ENCODE peak calls at places on chromosomes 11 and 22, in six cellular contexts. One of them, this sample, is unnamed.

GRCh38 chr11:84922836-84923235 is 704.3 kb downstream of the DLG2 start:
- DNase-seq in foreskin fibroblast: no peak
- DNase-seq in suprapubic skin: no peak
- DNase-seq in SK-N-SH: no peak
- DNase-seq in HFF-Myc: no peak
- DNase-seq in lower leg skin: no peak
- DNase-seq in this sample: no peak

GRCh38 chr11:85685820-85686459 is at the start of gene CCDC89:
- DNase-seq in lower leg skin: peak; percentile 82
- DNase-seq in suprapubic skin: peak; percentile 86
- DNase-seq in HFF-Myc: peak; percentile 74
- DNase-seq in foreskin fibroblast: peak; percentile 91
- DNase-seq in SK-N-SH: peak; percentile 79
- DNase-seq in this sample: no peak

GRCh38 chr22:45263790-45264269 is 20.9 kb upstream of the UPK3A start:
- DNase-seq in lower leg skin: peak; percentile 74
- DNase-seq in foreskin fibroblast: peak; percentile 91
- DNase-seq in HFF-Myc: peak; percentile 63
- DNase-seq in SK-N-SH: peak; percentile 94
- DNase-seq in suprapubic skin: no peak
- DNase-seq in this sample: no peak

GRCh38 chr11:83191491-83191890 is 2.0 kb upstream of the ANKRD42 start:
- DNase-seq in foreskin fibroblast: no peak
- DNase-seq in SK-N-SH: no peak
- DNase-seq in HFF-Myc: no peak
- DNase-seq in lower leg skin: no peak
- DNase-seq in suprapubic skin: no peak
- DNase-seq in this sample: no peak

GRCh38 chr22:23183107-23183698 is 2.9 kb downstream of the BCR start:
- DNase-seq in HFF-Myc: no peak
- DNase-seq in lower leg skin: no peak
- DNase-seq in SK-N-SH: peak; percentile 80
- DNase-seq in foreskin fibroblast: peak; percentile 72
- DNase-seq in suprapubic skin: no peak
- DNase-seq in this sample: no peak

GRCh38 chr11:24779791-24780190 is 282.9 kb downstream of the LUZP2 start:
- DNase-seq in suprapubic skin: no peak
- DNase-seq in lower leg skin: no peak
- DNase-seq in SK-N-SH: peak; percentile 2
- DNase-seq in foreskin fibroblast: no peak
- DNase-seq in HFF-Myc: no peak
- DNase-seq in this sample: no peak

GRCh38 chr11:36455658-36456111 is 54.4 kb downstream of the TRAF6 start:
- DNase-seq in lower leg skin: peak; percentile 60
- DNase-seq in suprapubic skin: peak; percentile 85
- DNase-seq in SK-N-SH: peak; percentile 35
- DNase-seq in foreskin fibroblast: peak; percentile 96
- DNase-seq in HFF-Myc: peak; percentile 88
- DNase-seq in this sample: no peak

GRCh38 chr11:36500315-36500721 is 9.8 kb downstream of the TRAF6 start:
- DNase-seq in SK-N-SH: no peak
- DNase-seq in suprapubic skin: no peak
- DNase-seq in lower leg skin: no peak
- DNase-seq in foreskin fibroblast: peak; percentile 94
- DNase-seq in HFF-Myc: peak; percentile 86
- DNase-seq in this sample: no peak

GRCh38 chr11:119375629-119376196 is 5.8 kb downstream of the USP2 start:
- DNase-seq in lower leg skin: peak; percentile 19
- DNase-seq in foreskin fibroblast: peak; percentile 83
- DNase-seq in HFF-Myc: no peak
- DNase-seq in suprapubic skin: peak; percentile 69
- DNase-seq in SK-N-SH: peak; percentile 45
- DNase-seq in this sample: no peak

GRCh38 chr11:66891849-66892660 is 35.2 kb downstream of the LRFN4 start:
- DNase-seq in SK-N-SH: no peak
- DNase-seq in lower leg skin: peak; percentile 38
- DNase-seq in foreskin fibroblast: peak; percentile 97
- DNase-seq in suprapubic skin: no peak
- DNase-seq in HFF-Myc: peak; percentile 93
- DNase-seq in this sample: no peak

GRCh38 chr11:115170133-115170815 is 333.9 kb downstream of the CADM1 start:
- DNase-seq in lower leg skin: no peak
- DNase-seq in SK-N-SH: peak; percentile 47
- DNase-seq in foreskin fibroblast: peak; percentile 54
- DNase-seq in HFF-Myc: no peak
- DNase-seq in suprapubic skin: no peak
- DNase-seq in this sample: no peak

GRCh38 chr11:334264-335033 is 13.8 kb upstream of the IFITM3 start:
- DNase-seq in lower leg skin: no peak
- DNase-seq in suprapubic skin: no peak
- DNase-seq in SK-N-SH: no peak
- DNase-seq in foreskin fibroblast: no peak
- DNase-seq in HFF-Myc: no peak
- DNase-seq in this sample: no peak

DNA sequence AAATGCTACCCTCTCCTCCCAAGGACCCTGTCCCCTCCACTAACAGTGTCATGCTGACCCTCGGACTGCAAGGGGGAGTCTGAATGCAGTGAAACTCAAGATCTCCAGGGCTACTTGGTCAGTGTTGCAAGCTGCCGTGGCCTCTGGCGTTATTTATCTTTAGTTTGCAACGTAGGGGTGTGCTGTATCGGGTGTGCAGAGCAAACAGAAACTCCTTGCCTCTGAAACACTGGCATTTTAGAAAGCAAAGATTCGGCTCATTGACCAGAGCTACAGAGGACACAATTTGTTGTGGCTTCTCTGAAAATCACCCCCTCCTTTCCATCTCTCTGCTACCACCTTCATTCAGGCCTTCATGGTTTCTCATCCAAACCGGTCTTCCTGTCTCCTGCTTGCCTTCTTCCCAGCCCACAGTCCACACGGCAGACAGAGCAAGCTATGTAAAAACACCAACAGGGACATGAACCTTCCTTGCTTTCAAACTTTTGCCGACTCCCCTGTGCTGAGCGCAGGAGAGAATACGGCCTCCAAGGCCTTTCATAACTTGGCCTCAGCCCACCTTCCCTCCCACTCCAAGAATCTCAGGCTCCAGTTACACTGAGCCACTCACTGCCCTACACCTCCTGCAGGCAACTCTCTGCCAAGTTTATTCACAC is 14.9 kb downstream of the FZD4 start:
- DNase-seq in HFF-Myc: no peak
- DNase-seq in lower leg skin: no peak
- DNase-seq in foreskin fibroblast: peak; percentile 70
- DNase-seq in suprapubic skin: no peak
- DNase-seq in SK-N-SH: no peak
- DNase-seq in this sample: no peak
- H3K4me3 ChIP-seq in HFF-Myc: no peak overlapping the region
- H3K4me3 ChIP-seq in lower leg skin: no peak overlapping the region
- H3K4me3 ChIP-seq in foreskin fibroblast: no peak overlapping the region
- H3K4me3 ChIP-seq in suprapubic skin: no peak overlapping the region
- H3K4me3 ChIP-seq in SK-N-SH: no peak overlapping the region
- H3K4me3 ChIP-seq in this sample: no peak overlapping the region

DNA sequence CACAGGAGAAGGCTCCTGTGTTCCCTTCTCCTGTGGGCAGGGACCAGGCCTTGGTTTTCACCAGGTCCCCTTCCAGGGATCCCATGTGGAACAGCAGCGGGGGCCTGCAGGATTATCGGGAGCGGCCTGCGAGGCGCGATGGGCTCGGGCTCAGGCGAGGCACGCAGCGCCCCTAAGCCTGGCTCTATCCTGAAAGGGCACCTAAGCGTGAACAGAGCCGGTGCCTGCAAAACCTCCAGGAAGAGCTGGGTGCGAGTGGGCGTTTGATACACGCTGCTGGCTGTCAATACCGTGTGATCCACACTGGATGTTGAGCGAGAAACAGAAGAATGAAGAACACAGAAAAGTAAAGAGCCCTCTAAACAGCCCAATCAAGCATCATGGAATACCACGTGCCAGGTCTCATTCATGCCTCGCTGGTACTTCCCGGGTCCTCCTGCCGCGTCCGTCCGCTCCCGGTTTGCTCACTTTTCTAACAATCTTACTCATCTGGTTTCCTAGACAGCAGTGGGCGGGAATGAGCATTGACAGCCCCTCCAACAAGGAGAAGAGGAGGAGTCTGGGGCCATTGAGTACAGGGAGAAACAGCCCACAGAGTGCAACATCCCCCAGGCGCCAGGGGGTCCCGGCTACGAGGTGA is 12.5 kb downstream of the OSBPL5 start:
- DNase-seq in suprapubic skin: no peak
- DNase-seq in SK-N-SH: no peak
- DNase-seq in HFF-Myc: no peak
- DNase-seq in foreskin fibroblast: no peak
- DNase-seq in lower leg skin: no peak
- DNase-seq in this sample: no peak
- H3K4me3 ChIP-seq in suprapubic skin: no peak overlapping the region
- H3K4me3 ChIP-seq in SK-N-SH: no peak overlapping the region
- H3K4me3 ChIP-seq in HFF-Myc: no peak overlapping the region
- H3K4me3 ChIP-seq in foreskin fibroblast: no peak overlapping the region
- H3K4me3 ChIP-seq in lower leg skin: no peak overlapping the region
- H3K4me3 ChIP-seq in this sample: no peak overlapping the region

GRCh38 chr11:128201006-128201405 is 386.4 kb downstream of the ETS1 start:
- DNase-seq in HFF-Myc: no peak
- DNase-seq in lower leg skin: no peak
- DNase-seq in SK-N-SH: no peak
- DNase-seq in foreskin fibroblast: no peak
- DNase-seq in suprapubic skin: no peak
- DNase-seq in this sample: no peak
- H3K4me3 ChIP-seq in HFF-Myc: no peak overlapping the region
- H3K4me3 ChIP-seq in lower leg skin: no peak overlapping the region
- H3K4me3 ChIP-seq in SK-N-SH: no peak overlapping the region
- H3K4me3 ChIP-seq in foreskin fibroblast: no peak overlapping the region
- H3K4me3 ChIP-seq in suprapubic skin: no peak overlapping the region
- H3K4me3 ChIP-seq in this sample: no peak overlapping the region

GRCh38 chr11:95149659-95150294 is 60.1 kb downstream of the ENDOD1 start:
- DNase-seq in SK-N-SH: no peak
- DNase-seq in foreskin fibroblast: no peak
- DNase-seq in HFF-Myc: no peak
- DNase-seq in suprapubic skin: peak; percentile 70
- DNase-seq in lower leg skin: peak; percentile 31
- DNase-seq in this sample: no peak
- H3K4me3 ChIP-seq in SK-N-SH: no peak overlapping the region
- H3K4me3 ChIP-seq in foreskin fibroblast: no peak overlapping the region
- H3K4me3 ChIP-seq in HFF-Myc: no peak overlapping the region
- H3K4me3 ChIP-seq in suprapubic skin: peak overlapping the region; percentile 66
- H3K4me3 ChIP-seq in lower leg skin: no peak overlapping the region
- H3K4me3 ChIP-seq in this sample: no peak overlapping the region

GRCh38 chr22:19892249-19892879 is 37.7 kb upstream of the GNB1L start:
- DNase-seq in lower leg skin: no peak
- DNase-seq in suprapubic skin: no peak
- DNase-seq in SK-N-SH: peak; percentile 79
- DNase-seq in foreskin fibroblast: no peak
- DNase-seq in HFF-Myc: peak; percentile 30
- DNase-seq in this sample: peak; percentile 86
- H3K4me3 ChIP-seq in lower leg skin: no peak overlapping the region
- H3K4me3 ChIP-seq in suprapubic skin: no peak overlapping the region
- H3K4me3 ChIP-seq in SK-N-SH: no peak overlapping the region
- H3K4me3 ChIP-seq in foreskin fibroblast: no peak overlapping the region
- H3K4me3 ChIP-seq in HFF-Myc: no peak overlapping the region
- H3K4me3 ChIP-seq in this sample: peak overlapping the region; percentile 66

DNA sequence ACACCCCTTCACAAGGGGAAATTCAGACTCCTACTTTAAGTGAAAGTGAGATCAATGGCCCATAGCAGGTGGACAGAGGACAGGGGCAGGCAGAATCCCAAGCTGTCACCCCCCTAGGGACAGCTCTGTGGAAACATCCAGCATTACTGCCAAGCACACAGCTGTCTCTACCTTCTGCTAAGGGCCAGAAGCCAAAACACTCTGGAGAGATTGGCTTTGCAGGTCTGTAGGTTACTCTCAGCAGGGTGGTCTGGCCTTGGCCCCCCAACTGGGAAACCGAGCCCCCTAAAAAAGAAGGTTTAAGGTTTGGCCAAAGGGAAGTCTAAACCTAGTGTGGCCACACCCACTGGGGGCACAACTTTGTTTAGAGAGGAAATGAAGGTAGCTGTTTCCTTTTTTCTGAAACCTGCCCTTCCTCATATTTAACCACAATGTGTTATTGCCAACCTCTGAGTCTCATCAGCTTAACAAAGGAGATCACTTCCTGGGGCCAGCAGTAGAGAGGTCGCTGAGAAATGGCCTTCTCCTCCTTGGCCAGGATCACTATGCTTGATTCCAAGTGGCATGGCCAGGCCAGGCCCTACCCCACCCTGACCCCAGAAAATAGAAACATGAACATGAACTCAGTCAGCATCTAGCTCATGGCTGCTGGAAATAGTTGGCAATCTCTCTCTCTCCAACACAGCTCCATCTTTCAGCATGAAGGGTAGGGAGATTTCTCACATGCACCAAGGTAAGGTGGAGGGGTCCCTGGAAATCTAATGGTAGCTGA is 25.9 kb upstream of the SCARF2 start:
- DNase-seq in lower leg skin: no peak
- DNase-seq in foreskin fibroblast: no peak
- DNase-seq in HFF-Myc: no peak
- DNase-seq in SK-N-SH: no peak
- DNase-seq in suprapubic skin: no peak
- DNase-seq in this sample: peak; percentile 72
- H3K4me3 ChIP-seq in lower leg skin: no peak overlapping the region
- H3K4me3 ChIP-seq in foreskin fibroblast: no peak overlapping the region
- H3K4me3 ChIP-seq in HFF-Myc: no peak overlapping the region
- H3K4me3 ChIP-seq in SK-N-SH: no peak overlapping the region
- H3K4me3 ChIP-seq in suprapubic skin: no peak overlapping the region
- H3K4me3 ChIP-seq in this sample: peak overlapping the region; percentile 56